ENCODE peak calls at places on chromosomes 3 and 15, in five cellular contexts. Y is upper lobe of left lung; E is upper lobe of right lung; U is transverse colon; Z is CD4-positive, alpha-beta T cell. O is an unnamed sample.

GRCh38 chr3:139832998-139833397 is 102.0 kb upstream of the CLSTN2 start:
- DNase-seq in Y (no peak), E (no peak), U (no peak), Z (no peak), O (no peak)

GRCh38 chr3:89570465-89570864 is 463.0 kb downstream of the EPHA3 start:
- DNase-seq in Y (no peak), E (no peak), U (no peak), Z (no peak), O (no peak)

GRCh38 chr15:33395376-33395775 is 84.6 kb downstream of the RYR3 start:
- DNase-seq in Y (no peak), E (no peak), U (no peak), Z (no peak), O (no peak)

GRCh38 chr15:40045572-40046217 is 6.7 kb upstream of the SRP14 start:
- DNase-seq in Y (no peak), E (no peak), U (peak; percentile 41), Z (no peak), O (no peak)

GRCh38 chr3:156024904-156025303 is 95.5 kb upstream of the KCNAB1 start:
- DNase-seq in Y (no peak), E (no peak), U (no peak), Z (no peak), O (no peak)

GRCh38 chr15:76197703-76198455 is 113.4 kb downstream of the ETFA start:
- DNase-seq in Y (no peak), E (peak; percentile 54), U (peak; percentile 39), Z (no peak), O (peak; percentile 73)

GRCh38 chr3:72461787-72462186 is 386.5 kb downstream of the SHQ1 start:
- DNase-seq in Y (peak; percentile 79), E (peak; percentile 69), U (no peak), Z (no peak), O (no peak)

GRCh38 chr3:105327662-105328337 is 38.9 kb upstream of the ALCAM start:
- DNase-seq in Y (no peak), E (no peak), U (no peak), Z (no peak), O (no peak)

GRCh38 chr3:123295901-123296250 is 94.1 kb downstream of the SEC22A start:
- DNase-seq in Y (no peak), E (no peak), U (no peak), Z (no peak), O (no peak)

GRCh38 chr15:81809543-81809942 is 236.3 kb downstream of the MEX3B start:
- DNase-seq in Y (no peak), E (no peak), U (no peak), Z (no peak), O (peak; percentile 10)

GRCh38 chr15:90322531-90322930 is 29.6 kb upstream of the ZNF774 start:
- DNase-seq in Y (peak; percentile 39), E (no peak), U (no peak), Z (no peak), O (no peak)

GRCh38 chr3:194197981-194198695 is 62.2 kb downstream of the HES1 start:
- DNase-seq in Y (no peak), E (no peak), U (no peak), Z (no peak), O (no peak)

GRCh38 chr15:51341366-51342248 is at the start of gene GLDN:
- DNase-seq in Y (peak; percentile 51), E (peak; percentile 91), U (no peak), Z (no peak), O (peak; percentile 20)

GRCh38 chr15:81473946-81474345 is 99.9 kb upstream of the TMC3 start:
- DNase-seq in Y (no peak), E (no peak), U (no peak), Z (no peak), O (no peak)

GRCh38 chr3:156449712-156450574 is 105.0 kb downstream of the SSR3 start:
- DNase-seq in Y (no peak), E (no peak), U (no peak), Z (no peak), O (peak; percentile 39)

GRCh38 chr15:76200641-76201105 is 110.6 kb downstream of the ETFA start:
- DNase-seq in Y (no peak), E (peak; percentile 48), U (no peak), Z (no peak), O (no peak)

GRCh38 chr15:88894819-88895767 is at the start of gene HAPLN3:
- DNase-seq in Y (peak; percentile 63), E (no peak), U (peak; percentile 46), Z (peak; percentile 31), O (peak; percentile 59)

GRCh38 chr3:30581982-30582381 is 24.4 kb upstream of the TGFBR2 start:
- DNase-seq in Y (no peak), E (no peak), U (no peak), Z (no peak), O (no peak)

GRCh38 chr3:81676706-81677456 is 84.6 kb downstream of the GBE1 start:
- DNase-seq in Y (no peak), E (no peak), U (no peak), Z (no peak), O (no peak)

GRCh38 chr3:38404286-38404685 is 49.4 kb upstream of the ACVR2B start:
- DNase-seq in Y (peak; percentile 48), E (no peak), U (peak; percentile 26), Z (no peak), O (no peak)

GRCh38 chr3:99499235-99499798 is 139.1 kb upstream of the COL8A1 start:
- DNase-seq in Y (peak; percentile 29), E (no peak), U (no peak), Z (no peak), O (peak; percentile 56)

GRCh38 chr3:23880703-23881339 is 36.0 kb downstream of the NKIRAS1 start:
- DNase-seq in Y (no peak), E (no peak), U (no peak), Z (no peak), O (no peak)

GRCh38 chr3:59733041-59733809 is 683.4 kb upstream of the CFAP20DC start:
- DNase-seq in Y (no peak), E (no peak), U (no peak), Z (no peak), O (no peak)

GRCh38 chr15:20280933-20281463 is 260.6 kb downstream of the GOLGA6L6 start:
- DNase-seq in Y (peak; percentile 23), E (no peak), U (no peak), Z (no peak), O (no peak)

GRCh38 chr3:175564335-175564734 is 705.2 kb downstream of the NAALADL2 start:
- DNase-seq in Y (no peak), E (no peak), U (no peak), Z (no peak), O (no peak)

GRCh38 chr15:66819084-66819483 is 117.0 kb downstream of the SMAD6 start:
- DNase-seq in Y (peak; percentile 31), E (peak; percentile 68), U (no peak), Z (no peak), O (peak; percentile 26)

GRCh38 chr3:144843099-144843498 is 871.5 kb downstream of the DIPK2A start:
- DNase-seq in Y (no peak), E (no peak), U (no peak), Z (no peak), O (no peak)

GRCh38 chr15:55695432-55695831 is 47.5 kb downstream of the PRTG start:
- DNase-seq in Y (no peak), E (no peak), U (no peak), Z (no peak), O (no peak)

GRCh38 chr15:39936187-39936586 is 2.3 kb downstream of the EIF2AK4 start:
- DNase-seq in Y (no peak), E (no peak), U (no peak), Z (no peak), O (no peak)

GRCh38 chr15:75204340-75205063 is 2.8 kb downstream of the C15orf39 start:
- DNase-seq in Y (peak; percentile 96), E (peak; percentile 94), U (peak; percentile 96), Z (peak; percentile 82), O (peak; percentile 97)

GRCh38 chr3:108416111-108416869 is 94.1 kb downstream of the MYH15 start:
- DNase-seq in Y (no peak), E (no peak), U (no peak), Z (no peak), O (no peak)

GRCh38 chr3:195385526-195385925 is 57.3 kb downstream of the ACAP2 start:
- DNase-seq in Y (no peak), E (no peak), U (no peak), Z (no peak), O (peak; percentile 14)

GRCh38 chr3:11161666-11162065 is 7.4 kb downstream of the HRH1 start:
- DNase-seq in Y (no peak), E (no peak), U (no peak), Z (no peak), O (no peak)
- TF ChIP-seq CTCF in Y (no peak), E (no peak), U (no peak), Z (no peak), O (no peak)

GRCh38 chr3:152211655-152212054 is 57.1 kb upstream of the MBNL1 start:
- DNase-seq in Y (no peak), E (no peak), U (no peak), Z (no peak), O (no peak)
- TF ChIP-seq CTCF in Y (no peak), E (no peak), U (no peak), Z (no peak), O (no peak)

GRCh38 chr3:106862067-106862466 is 515.2 kb upstream of the CCDC54 start:
- DNase-seq in Y (no peak), E (no peak), U (no peak), Z (no peak), O (no peak)
- TF ChIP-seq CTCF in Y (no peak), E (peak; percentile 25), U (no peak), Z (no peak), O (no peak)

DNA sequence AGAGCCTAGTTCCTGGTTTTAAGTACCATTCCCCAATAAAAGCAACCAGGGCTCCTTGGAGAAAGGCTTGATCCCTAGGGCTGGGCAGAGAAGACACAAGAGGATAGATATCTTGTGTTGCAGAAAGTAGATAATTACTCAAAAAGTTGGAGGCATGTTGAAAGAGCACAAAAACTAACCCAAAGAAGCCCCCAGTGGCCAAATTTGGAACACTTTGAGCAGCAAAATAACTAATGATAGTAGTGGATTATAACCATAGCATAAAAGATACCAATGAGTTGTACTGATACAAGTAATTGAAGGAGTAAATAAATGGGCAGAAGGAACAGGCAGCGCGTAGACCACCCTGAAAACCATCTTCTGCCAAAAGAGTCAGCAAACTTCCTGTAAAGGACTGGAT is 12.0 kb downstream of the EXOSC7 start:
- DNase-seq in Y (no peak), E (no peak), U (no peak), Z (no peak), O (no peak)
- TF ChIP-seq CTCF in Y (peak; percentile 10), E (peak; percentile 39), U (peak; percentile 11), Z (peak; percentile 22), O (peak; percentile 14)

DNA sequence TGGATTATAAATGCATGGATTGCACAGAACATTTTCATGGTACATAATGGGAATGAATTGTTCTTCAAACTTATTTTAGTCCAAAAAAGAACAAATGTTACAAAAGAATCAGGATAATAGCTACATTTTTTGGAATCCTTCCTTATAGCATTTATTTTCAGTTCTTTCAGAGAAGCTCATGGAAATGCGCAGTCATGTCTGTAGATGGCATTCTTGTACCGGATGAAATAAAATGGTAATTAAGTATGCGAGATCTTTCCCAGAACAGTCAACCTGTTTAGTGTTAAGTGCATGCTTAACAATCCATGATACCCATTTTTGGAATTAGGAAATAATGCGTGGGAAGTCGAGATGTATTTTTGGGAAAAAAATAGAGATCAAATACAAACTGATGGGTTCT is 38.2 kb upstream of the GOLGA8B start:
- DNase-seq in Y (no peak), E (no peak), U (no peak), Z (no peak), O (no peak)
- TF ChIP-seq CTCF in Y (no peak), E (peak; percentile 36), U (peak; percentile 17), Z (no peak), O (no peak)